ENCODE peak calls at places on chromosomes 6 and 20, in seven cellular contexts. One of them, this sample, is unnamed.

GRCh38 chr6:44859901-44860410 is 468.2 kb upstream of the RUNX2 start:
- DNase-seq in B cell: no peak
- DNase-seq in activated CD4-positive, alpha-beta T cell treated with anti-CD3 and anti-CD28 coated beads for 48 hours: no peak
- DNase-seq in HFFc6: no peak
- DNase-seq in myocyte: no peak
- DNase-seq in T-helper 9 cell: no peak
- DNase-seq in EL: no peak
- DNase-seq in this sample: no peak

GRCh38 chr6:154127638-154128037 is 88.6 kb downstream of the OPRM1 start:
- DNase-seq in activated CD4-positive, alpha-beta T cell treated with anti-CD3 and anti-CD28 coated beads for 48 hours: no peak
- DNase-seq in myocyte: no peak
- DNase-seq in HFFc6: no peak
- DNase-seq in EL: no peak
- DNase-seq in T-helper 9 cell: no peak
- DNase-seq in B cell: no peak
- DNase-seq in this sample: no peak

GRCh38 chr6:147621280-147621679 is 112.8 kb downstream of the SAMD5 start:
- DNase-seq in myocyte: peak
- DNase-seq in activated CD4-positive, alpha-beta T cell treated with anti-CD3 and anti-CD28 coated beads for 48 hours: no peak
- DNase-seq in HFFc6: no peak
- DNase-seq in T-helper 9 cell: no peak
- DNase-seq in EL: peak
- DNase-seq in B cell: no peak
- DNase-seq in this sample: no peak

GRCh38 chr20:60465439-60465838 is 507.2 kb downstream of the CDH26 start:
- DNase-seq in T-helper 9 cell: no peak
- DNase-seq in B cell: no peak
- DNase-seq in EL: no peak
- DNase-seq in myocyte: no peak
- DNase-seq in activated CD4-positive, alpha-beta T cell treated with anti-CD3 and anti-CD28 coated beads for 48 hours: no peak
- DNase-seq in HFFc6: no peak
- DNase-seq in this sample: no peak

GRCh38 chr6:3442444-3443220 is 14.2 kb downstream of the SLC22A23 start:
- DNase-seq in myocyte: peak
- DNase-seq in T-helper 9 cell: no peak
- DNase-seq in HFFc6: peak
- DNase-seq in activated CD4-positive, alpha-beta T cell treated with anti-CD3 and anti-CD28 coated beads for 48 hours: no peak
- DNase-seq in EL: peak
- DNase-seq in B cell: no peak
- DNase-seq in this sample: no peak

GRCh38 chr6:158993639-158994038 is 6.4 kb downstream of the RSPH3 start:
- DNase-seq in T-helper 9 cell: no peak
- DNase-seq in B cell: no peak
- DNase-seq in EL: no peak
- DNase-seq in myocyte: no peak
- DNase-seq in HFFc6: no peak
- DNase-seq in activated CD4-positive, alpha-beta T cell treated with anti-CD3 and anti-CD28 coated beads for 48 hours: no peak
- DNase-seq in this sample: no peak

GRCh38 chr6:118017301-118017854 is 110.3 kb downstream of the SLC35F1 start:
- DNase-seq in HFFc6: no peak
- DNase-seq in myocyte: peak
- DNase-seq in B cell: no peak
- DNase-seq in T-helper 9 cell: no peak
- DNase-seq in EL: no peak
- DNase-seq in activated CD4-positive, alpha-beta T cell treated with anti-CD3 and anti-CD28 coated beads for 48 hours: no peak
- DNase-seq in this sample: no peak

GRCh38 chr6:129029778-129030177 is 146.8 kb downstream of the LAMA2 start:
- DNase-seq in HFFc6: peak
- DNase-seq in activated CD4-positive, alpha-beta T cell treated with anti-CD3 and anti-CD28 coated beads for 48 hours: no peak
- DNase-seq in myocyte: no peak
- DNase-seq in EL: peak
- DNase-seq in B cell: no peak
- DNase-seq in T-helper 9 cell: no peak
- DNase-seq in this sample: no peak

GRCh38 chr6:53134601-53135235 is 13.9 kb downstream of the GCM1 start:
- DNase-seq in HFFc6: no peak
- DNase-seq in EL: no peak
- DNase-seq in B cell: no peak
- DNase-seq in activated CD4-positive, alpha-beta T cell treated with anti-CD3 and anti-CD28 coated beads for 48 hours: no peak
- DNase-seq in myocyte: no peak
- DNase-seq in T-helper 9 cell: no peak
- DNase-seq in this sample: no peak

GRCh38 chr6:81465859-81466258 is 286.6 kb downstream of the TENT5A start:
- DNase-seq in B cell: no peak
- DNase-seq in myocyte: peak
- DNase-seq in activated CD4-positive, alpha-beta T cell treated with anti-CD3 and anti-CD28 coated beads for 48 hours: no peak
- DNase-seq in T-helper 9 cell: no peak
- DNase-seq in EL: peak
- DNase-seq in HFFc6: peak
- DNase-seq in this sample: no peak

GRCh38 chr6:167706313-167707109 is 120.2 kb upstream of the AFDN start:
- DNase-seq in B cell: peak
- DNase-seq in HFFc6: no peak
- DNase-seq in activated CD4-positive, alpha-beta T cell treated with anti-CD3 and anti-CD28 coated beads for 48 hours: peak
- DNase-seq in T-helper 9 cell: peak
- DNase-seq in EL: no peak
- DNase-seq in myocyte: no peak
- DNase-seq in this sample: peak

GRCh38 chr6:170362121-170362520 is 55.6 kb downstream of the FAM120B start:
- DNase-seq in B cell: no peak
- DNase-seq in activated CD4-positive, alpha-beta T cell treated with anti-CD3 and anti-CD28 coated beads for 48 hours: no peak
- DNase-seq in HFFc6: no peak
- DNase-seq in T-helper 9 cell: no peak
- DNase-seq in EL: no peak
- DNase-seq in myocyte: no peak
- DNase-seq in this sample: no peak

GRCh38 chr20:4925842-4926530 is 75.3 kb downstream of the SLC23A2 start:
- DNase-seq in B cell: no peak
- DNase-seq in EL: peak
- DNase-seq in activated CD4-positive, alpha-beta T cell treated with anti-CD3 and anti-CD28 coated beads for 48 hours: no peak
- DNase-seq in HFFc6: no peak
- DNase-seq in T-helper 9 cell: no peak
- DNase-seq in myocyte: peak
- DNase-seq in this sample: no peak

GRCh38 chr20:39036011-39036410 is 73.9 kb downstream of the DHX35 start:
- DNase-seq in myocyte: no peak
- DNase-seq in activated CD4-positive, alpha-beta T cell treated with anti-CD3 and anti-CD28 coated beads for 48 hours: no peak
- DNase-seq in HFFc6: peak
- DNase-seq in T-helper 9 cell: no peak
- DNase-seq in EL: peak
- DNase-seq in B cell: no peak
- DNase-seq in this sample: no peak

GRCh38 chr20:37385659-37386504 is 39.9 kb downstream of the SRC start:
- DNase-seq in activated CD4-positive, alpha-beta T cell treated with anti-CD3 and anti-CD28 coated beads for 48 hours: no peak
- DNase-seq in HFFc6: no peak
- DNase-seq in myocyte: no peak
- DNase-seq in B cell: peak
- DNase-seq in EL: no peak
- DNase-seq in T-helper 9 cell: no peak
- DNase-seq in this sample: no peak

GRCh38 chr6:146881228-146882181 is 282.7 kb downstream of the ADGB start:
- DNase-seq in activated CD4-positive, alpha-beta T cell treated with anti-CD3 and anti-CD28 coated beads for 48 hours: no peak
- DNase-seq in T-helper 9 cell: no peak
- DNase-seq in EL: no peak
- DNase-seq in B cell: no peak
- DNase-seq in HFFc6: no peak
- DNase-seq in myocyte: peak
- DNase-seq in this sample: no peak

GRCh38 chr6:136551103-136551502 is 881 bp upstream of the MAP7 start:
- DNase-seq in B cell: no peak
- DNase-seq in HFFc6: no peak
- DNase-seq in activated CD4-positive, alpha-beta T cell treated with anti-CD3 and anti-CD28 coated beads for 48 hours: no peak
- DNase-seq in EL: no peak
- DNase-seq in myocyte: no peak
- DNase-seq in T-helper 9 cell: no peak
- DNase-seq in this sample: no peak